ENCODE peak calls at places on chromosomes 12 and 14, in seven cellular contexts. Q, C, D, Z, L, J and G are unnamed samples. For H3K9me3, the result is how much of the 10 kb centered on the place peaks cover.

GRCh38 chr14:22824711-22825359 is 4.9 kb upstream of the MRPL52 start:
- DNase-seq in Z (no peak), C (peak), Q (peak), J (no peak), L (peak), D (no peak), G (no peak)

GRCh38 chr12:12714276-12715001 is 2.7 kb upstream of the CDKN1B start:
- DNase-seq in J (no peak), D (no peak), Z (no peak), L (no peak), Q (no peak), C (no peak), G (no peak)

GRCh38 chr12:47858511-47859266 is 39.0 kb upstream of the HDAC7 start:
- DNase-seq in J (no peak), Q (peak), Z (no peak), D (no peak), L (no peak), C (no peak), G (no peak)

GRCh38 chr12:102993537-102993936 is 36.1 kb downstream of the ASCL1 start:
- DNase-seq in Z (no peak), J (no peak), Q (no peak), C (no peak), D (no peak), L (no peak), G (no peak)

GRCh38 chr12:114311966-114312365 is 94.0 kb downstream of the TBX5 start:
- DNase-seq in C (no peak), J (no peak), L (no peak), Q (no peak), D (no peak), Z (no peak), G (no peak)

GRCh38 chr14:96130854-96131253 is 73.8 kb upstream of the BDKRB2 start:
- DNase-seq in C (no peak), Q (no peak), L (no peak), J (no peak), Z (no peak), D (no peak), G (no peak)

GRCh38 chr12:78037707-78038106 is 207.0 kb downstream of the NAV3 start:
- DNase-seq in L (no peak), Q (no peak), Z (no peak), C (no peak), D (no peak), J (no peak), G (no peak)

GRCh38 chr12:182381-182883 is 31.5 kb downstream of the SLC6A12 start:
- DNase-seq in C (no peak), D (no peak), Q (no peak), J (no peak), Z (no peak), L (no peak), G (peak)

GRCh38 chr14:60323199-60323891 is 74.3 kb downstream of the PPM1A start:
- DNase-seq in J (no peak), D (peak), C (no peak), Z (no peak), L (peak), Q (no peak), G (no peak)

GRCh38 chr14:51616724-51617409 is 34.8 kb upstream of the FRMD6 start:
- DNase-seq in Z (no peak), L (no peak), D (no peak), C (peak), J (no peak), Q (peak), G (peak)

GRCh38 chr12:50200507-50201273 is 33.5 kb upstream of the CERS5 start:
- DNase-seq in D (peak), Q (no peak), Z (no peak), C (no peak), L (no peak), J (no peak), G (no peak)

GRCh38 chr14:100761481-100761880 is 34.8 kb downstream of the DLK1 start:
- DNase-seq in J (no peak), Q (peak), C (no peak), L (no peak), D (no peak), Z (no peak), G (peak)

GRCh38 chr12:114269153-114269552 is 136.8 kb downstream of the TBX5 start:
- DNase-seq in L (no peak), Z (no peak), D (no peak), Q (no peak), C (no peak), J (no peak), G (no peak)

GRCh38 chr14:81234268-81234667 is 13.5 kb upstream of the GTF2A1 start:
- DNase-seq in D (peak), Q (no peak), C (peak), Z (no peak), L (no peak), J (no peak), G (no peak)

DNA sequence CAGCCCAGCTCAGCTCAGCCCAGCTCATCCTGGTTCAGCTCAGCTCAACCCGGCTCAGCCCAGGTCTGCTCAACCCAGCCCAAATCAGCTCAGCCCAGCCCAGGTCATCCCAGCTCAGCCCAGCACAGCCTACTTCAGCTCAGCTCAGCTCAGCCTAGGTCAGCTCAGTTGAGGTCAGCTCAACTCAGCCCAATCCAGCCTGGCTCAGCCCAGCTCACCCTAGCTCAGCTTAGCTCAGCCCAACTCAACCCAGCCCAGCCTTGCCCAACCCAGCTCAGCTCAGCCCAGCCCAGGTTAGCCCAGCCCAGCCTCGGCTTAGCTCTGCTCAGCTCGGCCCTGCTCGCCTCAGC is 332.3 kb downstream of the TMEM121 start:
- DNase-seq in D (no peak), Q (no peak), L (no peak), C (no peak), J (no peak), Z (no peak), G (no peak)
- TF ChIP-seq SIN3A in D (no peak), Q (no peak), L (no peak), C (no peak), J (no peak), Z (no peak), G (no peak)

GRCh38 chr12:34335819-34336262 is 313.5 kb downstream of the ALG10 start:
- DNase-seq in J (no peak), C (no peak), Z (no peak), D (no peak), L (peak), Q (no peak), G (no peak)
- H3K9me3 ChIP-seq in J (half or more), C (under half), Z (under half), D (under half), L (under half), Q (under half), G (under half)

DNA sequence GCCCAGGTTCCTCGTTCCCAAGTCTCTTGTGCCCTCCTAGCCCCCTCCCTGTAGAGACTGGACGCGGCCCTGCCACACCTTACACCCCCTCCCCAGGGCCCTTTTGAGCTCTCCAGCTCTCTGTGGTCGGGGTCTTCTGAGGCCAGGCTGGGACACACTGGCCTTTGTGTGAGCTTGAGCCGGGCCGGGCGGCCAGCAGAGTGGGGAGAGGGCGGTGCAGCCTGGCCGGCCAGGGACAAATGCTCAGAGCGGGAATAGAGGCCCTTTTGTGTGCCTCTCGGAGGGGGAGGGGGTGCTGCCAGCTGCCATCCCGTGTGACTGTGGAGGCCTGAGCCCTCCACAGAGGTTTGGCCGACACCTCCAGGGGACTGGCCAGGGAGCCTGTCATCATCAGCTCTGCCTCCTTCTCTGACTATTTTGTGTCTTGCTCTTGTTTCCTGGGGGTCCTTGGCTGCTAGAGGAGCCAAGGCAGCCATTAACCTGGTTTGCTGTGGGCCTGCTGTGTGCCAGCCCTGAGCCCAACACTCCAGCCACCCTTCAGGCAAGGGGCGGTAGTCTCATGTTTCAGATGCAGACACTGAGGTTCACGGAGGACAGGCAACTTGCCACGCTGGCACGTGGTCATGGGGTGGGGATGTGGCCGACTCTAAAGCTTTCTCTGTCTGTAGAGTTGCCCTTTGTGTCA is 13.6 kb downstream of the FAM222A start:
- DNase-seq in Q (no peak), D (peak), Z (no peak), J (no peak), C (peak), L (no peak), G (no peak)
- TF ChIP-seq SIN3A in Q (no peak), D (no peak), Z (no peak), J (no peak), C (no peak), L (no peak), G (no peak)

DNA sequence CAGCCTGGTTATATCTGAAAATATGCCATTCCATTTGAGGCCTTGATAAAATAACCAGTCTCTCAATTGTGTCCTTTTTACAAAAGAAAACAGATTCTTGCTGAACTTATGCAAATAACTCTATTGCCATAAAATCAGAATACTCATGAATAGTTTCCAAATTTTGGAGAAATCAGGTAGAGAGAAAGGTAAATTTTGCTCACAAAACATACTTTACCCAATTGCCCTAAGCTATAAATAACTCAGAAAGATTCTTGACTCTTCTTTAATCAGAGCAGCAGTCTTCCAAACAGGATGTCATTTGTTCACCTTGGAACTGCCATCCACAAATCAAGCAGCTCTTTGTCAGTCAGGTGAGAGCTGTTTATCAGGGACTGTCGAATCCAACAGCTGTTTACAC is 12.6 kb downstream of the ZNF26 start:
- DNase-seq in J (no peak), Q (no peak), C (no peak), Z (no peak), D (no peak), L (no peak), G (no peak)
- H3K9me3 ChIP-seq in J (half or more), Q (under half), C (half or more), Z (under half), D (under half), L (under half), G (half or more)

GRCh38 chr14:62301911-62302310 is 539.7 kb downstream of the SNAPC1 start:
- DNase-seq in J (no peak), Q (no peak), L (no peak), C (no peak), Z (no peak), D (no peak), G (no peak)
- TF ChIP-seq SIN3A in J (no peak), Q (no peak), L (no peak), C (no peak), Z (no peak), D (no peak), G (no peak)

GRCh38 chr14:105938055-105938863 is 411.9 kb downstream of the TMEM121 start:
- DNase-seq in J (no peak), Q (no peak), L (no peak), C (no peak), D (no peak), Z (no peak), G (no peak)
- H3K9me3 ChIP-seq in J (half or more), Q (under half), L (under half), C (under half), D (under half), Z (under half), G (under half)

GRCh38 chr12:9365296-9365695 is 157.1 kb upstream of the PZP start:
- DNase-seq in D (no peak), C (no peak), Q (no peak), J (no peak), L (no peak), Z (no peak), G (no peak)
- TF ChIP-seq SIN3A in D (no peak), C (no peak), Q (no peak), J (no peak), L (no peak), Z (no peak), G (no peak)